ENCODE peak calls at places on chromosome 22, in six cellular contexts. Z is activated T-helper 9 cell treated with anti-CD3 and anti-CD28 coated beads, Interleukin-2, amount 50 U/mL, for 16 hours; V is NCI-H345; W is activated CD4-positive, CD25-positive, alpha-beta regulatory T cell; M is GM23248; P is NCI-H460. R is an unnamed sample.
A peak's percentile ranks its signal among the peaks of the same experiment; 100 is the strongest.

GRCh38 chr22:37121887-37122591 is 12.5 kb upstream of the TMPRSS6 start:
- DNase-seq in V (peak; percentile 3), Z (peak; percentile 89), W (peak; percentile 83), P (no peak), M (peak; percentile 68), R (peak; percentile 70)

GRCh38 chr22:20569059-20570058 is 61.9 kb downstream of the MED15 start:
- DNase-seq in P (peak; percentile 40), V (no peak), Z (peak; percentile 58), M (peak; percentile 99), W (peak; percentile 67), R (no peak)

GRCh38 chr22:36606659-36607058 is 77.7 kb upstream of the EIF3D start:
- DNase-seq in W (no peak), M (no peak), Z (no peak), P (no peak), V (no peak), R (no peak)

GRCh38 chr22:50182176-50183081 is 3.3 kb upstream of the TRABD start:
- DNase-seq in P (no peak), Z (no peak), M (no peak), W (no peak), V (no peak), R (peak; percentile 7)

GRCh38 chr22:42635531-42635930 is 4.9 kb downstream of the ATP5MGL start:
- DNase-seq in M (peak; percentile 98), W (no peak), V (no peak), P (peak; percentile 54), Z (no peak), R (no peak)

GRCh38 chr22:20197407-20198030 is 46.7 kb upstream of the CCDC188 start:
- DNase-seq in W (no peak), V (no peak), Z (no peak), P (no peak), M (no peak), R (no peak)

GRCh38 chr22:23862103-23862502 is 4.4 kb downstream of the SLC2A11 start:
- DNase-seq in W (no peak), V (peak; percentile 66), P (no peak), M (peak; percentile 61), Z (no peak), R (peak; percentile 74)

GRCh38 chr22:21815958-21816357 is 51.5 kb downstream of the MAPK1 start:
- DNase-seq in P (no peak), M (no peak), Z (no peak), V (no peak), W (no peak), R (no peak)

GRCh38 chr22:30077279-30077678 is 3.0 kb upstream of the HORMAD2 start:
- DNase-seq in P (no peak), W (no peak), M (no peak), V (no peak), Z (no peak), R (no peak)

GRCh38 chr22:47129902-47130301 is 367.5 kb downstream of the TBC1D22A start:
- DNase-seq in V (no peak), P (peak; percentile 40), W (no peak), M (peak; percentile 13), Z (no peak), R (peak; percentile 30)

GRCh38 chr22:37222440-37222971 is 10.2 kb upstream of the SSTR3 start:
- DNase-seq in P (no peak), Z (no peak), V (no peak), W (peak; percentile 27), M (no peak), R (no peak)

GRCh38 chr22:49885881-49886280 is 32.2 kb downstream of the ZBED4 start:
- DNase-seq in Z (no peak), M (no peak), V (no peak), W (no peak), P (no peak), R (no peak)

GRCh38 chr22:39556970-39557811 is 13.4 kb upstream of the CACNA1I start:
- DNase-seq in W (no peak), M (peak; percentile 36), P (no peak), Z (no peak), V (peak; percentile 17), R (peak; percentile 47)

GRCh38 chr22:35552186-35552842 is 11.7 kb downstream of the RASD2 start:
- DNase-seq in P (peak; percentile 22), M (peak; percentile 46), V (no peak), Z (peak; percentile 70), W (peak; percentile 62), R (peak; percentile 42)

GRCh38 chr22:49589811-49590210 is 237.9 kb downstream of the BRD1 start:
- DNase-seq in V (no peak), M (no peak), P (no peak), Z (no peak), W (no peak), R (no peak)

GRCh38 chr22:31227186-31227585 is 15.1 kb downstream of the LIMK2 start:
- DNase-seq in Z (no peak), P (no peak), V (no peak), M (no peak), W (no peak), R (peak; percentile 19)

GRCh38 chr22:39634530-39635399 is 64.2 kb downstream of the CACNA1I start:
- DNase-seq in M (peak; percentile 96), Z (no peak), P (peak; percentile 73), V (no peak), W (no peak), R (peak; percentile 76)

GRCh38 chr22:30469165-30469564 is 2.7 kb downstream of the SEC14L3 start:
- DNase-seq in W (no peak), M (no peak), V (no peak), Z (no peak), P (no peak), R (no peak)

GRCh38 chr22:37911697-37912096 is 5.6 kb downstream of the MICALL1 start:
- DNase-seq in Z (no peak), V (no peak), M (no peak), W (no peak), P (no peak), R (no peak)

GRCh38 chr22:27881404-27881803 is 37.7 kb downstream of the PITPNB start:
- DNase-seq in W (no peak), M (peak; percentile 34), Z (no peak), V (no peak), P (no peak), R (no peak)

GRCh38 chr22:36692280-36692679 is 11.3 kb downstream of the CACNG2 start:
- DNase-seq in W (no peak), Z (no peak), M (no peak), V (no peak), P (no peak), R (no peak)